ENCODE peak calls at places on chromosomes 16 and 17, in seven cellular contexts. L is tibial nerve, Z is AG04450, B is Panc1, N is A549, O is fibroblast of pulmonary artery, Y is AG09309. G is an unnamed sample.

GRCh38 chr16:53707671-53708070 is 3.7 kb downstream of the FTO start:
- DNase-seq in L (no peak), Z (no peak), B (no peak), N (no peak), O (peak; percentile 24), Y (no peak), G (no peak)

GRCh38 chr16:55571191-55571897 is 4.9 kb downstream of the CAPNS2 start:
- DNase-seq in L (no peak), Z (no peak), B (no peak), N (no peak), O (no peak), Y (no peak), G (no peak)

GRCh38 chr17:44960654-44961053 is 7.4 kb downstream of the C1QL1 start:
- DNase-seq in L (no peak), Z (no peak), B (no peak), N (peak; percentile 32), O (no peak), Y (no peak), G (no peak)

GRCh38 chr17:77461277-77462057 is 320.7 kb downstream of the SEC14L1 start:
- DNase-seq in L (no peak), Z (no peak), B (no peak), N (no peak), O (no peak), Y (no peak), G (peak; percentile 42)

GRCh38 chr17:70405492-70406220 is 236.3 kb downstream of the KCNJ2 start:
- DNase-seq in L (peak; percentile 53), Z (peak; percentile 72), B (peak; percentile 20), N (peak; percentile 85), O (peak; percentile 88), Y (peak; percentile 64), G (peak; percentile 9)

GRCh38 chr16:21211486-21211885 is at the start of gene ZP2:
- DNase-seq in L (no peak), Z (no peak), B (no peak), N (no peak), O (no peak), Y (no peak), G (no peak)

GRCh38 chr17:48153711-48154642 is 46.4 kb downstream of the SNX11 start:
- DNase-seq in L (no peak), Z (peak; percentile 3), B (peak; percentile 12), N (peak; percentile 74), O (peak; percentile 63), Y (peak; percentile 14), G (peak; percentile 47)

GRCh38 chr17:7587420-7587786 is 2.5 kb downstream of the SOX15 start:
- DNase-seq in L (no peak), Z (peak; percentile 91), B (no peak), N (no peak), O (peak; percentile 68), Y (peak; percentile 88), G (no peak)

GRCh38 chr16:29922986-29923501 is 3.0 kb downstream of the KCTD13 start:
- DNase-seq in L (no peak), Z (no peak), B (no peak), N (no peak), O (no peak), Y (no peak), G (no peak)

GRCh38 chr17:73476890-73477350 is 165.1 kb upstream of the CDC42EP4 start:
- DNase-seq in L (no peak), Z (no peak), B (no peak), N (no peak), O (no peak), Y (no peak), G (no peak)

GRCh38 chr17:5391678-5392077 is 27.8 kb downstream of the NUP88 start:
- DNase-seq in L (no peak), Z (no peak), B (no peak), N (no peak), O (no peak), Y (no peak), G (no peak)

GRCh38 chr17:45857977-45858708 is 13.5 kb downstream of the SPPL2C start:
- DNase-seq in L (peak; percentile 5), Z (no peak), B (no peak), N (no peak), O (peak; percentile 51), Y (no peak), G (no peak)

GRCh38 chr17:55770220-55770870 is 19.5 kb downstream of the PCTP start:
- DNase-seq in L (no peak), Z (peak; percentile 29), B (no peak), N (peak; percentile 64), O (peak; percentile 81), Y (peak; percentile 42), G (peak; percentile 42)

DNA sequence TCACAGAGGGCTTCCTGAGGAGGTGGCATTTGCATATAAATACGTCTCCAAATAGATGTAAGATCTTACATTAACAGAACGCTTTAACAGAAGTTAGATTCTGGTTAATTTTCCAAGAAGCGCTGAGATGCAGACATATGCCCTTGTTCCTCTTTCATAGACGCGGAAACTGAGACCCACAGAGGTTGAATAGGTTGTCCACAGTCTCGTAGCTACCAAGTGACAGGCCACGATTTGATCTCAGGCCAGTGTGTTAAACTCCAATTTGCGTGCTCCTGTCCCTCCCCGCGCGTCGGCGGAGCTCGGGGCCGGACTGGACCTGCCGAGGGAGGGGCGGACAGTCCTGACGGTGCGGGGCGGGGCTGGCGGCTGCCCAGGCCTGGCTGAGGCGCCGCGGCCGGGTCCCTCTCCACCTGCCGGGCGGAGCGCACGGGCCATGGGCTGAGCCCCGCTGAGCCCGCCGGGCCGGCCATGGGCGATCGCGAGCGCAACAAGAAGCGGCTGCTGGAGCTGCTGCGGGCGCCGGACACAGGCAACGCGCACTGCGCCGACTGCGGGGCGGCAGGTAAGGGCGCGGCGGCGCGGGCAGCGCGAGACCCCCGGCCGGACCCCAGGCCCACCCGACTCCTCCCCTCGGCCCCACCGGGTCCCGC is at the start of gene ADAP2:
- DNase-seq in L (peak; percentile 21), Z (no peak), B (no peak), N (peak; percentile 51), O (no peak), Y (no peak), G (peak; percentile 36)
- H3K4me3 ChIP-seq in L (peak within 1 kb of the TSS; percentile 33), Z (peak within 1 kb of the TSS; percentile 36), B (peak within 1 kb of the TSS; percentile 53), N (peak within 1 kb of the TSS; percentile 62), O (peak within 1 kb of the TSS; percentile 30), Y (peak within 1 kb of the TSS; percentile 31), G (peak within 1 kb of the TSS; percentile 19)

GRCh38 chr17:19372004-19372365 is 6.3 kb upstream of the MAPK7 start:
- DNase-seq in L (no peak), Z (no peak), B (no peak), N (no peak), O (no peak), Y (no peak), G (no peak)

GRCh38 chr17:19369107-19369778 is 6.7 kb upstream of the B9D1 start:
- DNase-seq in L (no peak), Z (no peak), B (no peak), N (no peak), O (no peak), Y (no peak), G (no peak)

GRCh38 chr17:19369846-19370492 is 7.4 kb upstream of the B9D1 start:
- DNase-seq in L (no peak), Z (no peak), B (no peak), N (no peak), O (no peak), Y (no peak), G (peak; percentile 45)

GRCh38 chr17:19371259-19372003 is 6.9 kb upstream of the MAPK7 start:
- DNase-seq in L (no peak), Z (no peak), B (no peak), N (no peak), O (no peak), Y (no peak), G (peak; percentile 24)

DNA sequence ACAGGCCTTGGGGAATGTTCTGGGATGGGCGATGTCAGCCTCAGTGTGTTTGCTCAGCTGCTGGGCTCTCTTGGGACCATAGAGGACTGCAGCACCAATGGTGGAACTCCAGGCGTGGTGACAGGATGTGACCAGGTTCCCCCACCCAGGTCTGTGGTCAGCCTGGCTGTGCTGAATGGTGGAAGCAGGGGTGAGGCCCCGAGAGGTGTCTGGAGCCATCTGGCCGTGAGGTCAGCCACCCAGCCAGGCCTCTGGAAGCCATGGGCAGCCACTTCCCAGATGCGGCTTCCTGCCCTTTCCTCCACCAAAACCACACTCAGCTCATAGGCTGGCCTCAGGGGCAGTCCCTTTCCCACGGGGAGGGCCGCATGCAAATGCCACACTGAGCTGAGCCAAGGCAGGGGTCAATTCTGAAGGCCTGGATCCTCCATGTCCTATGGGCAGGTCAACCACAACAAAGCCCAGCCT is 7.8 kb upstream of the MAPK7 start:
- DNase-seq in L (no peak), Z (no peak), B (no peak), N (no peak), O (no peak), Y (no peak), G (peak; percentile 78)
- TF ChIP-seq CTCF in L (no peak), Z (no peak), B (no peak), N (no peak), O (no peak), Y (no peak), G (no peak)

DNA sequence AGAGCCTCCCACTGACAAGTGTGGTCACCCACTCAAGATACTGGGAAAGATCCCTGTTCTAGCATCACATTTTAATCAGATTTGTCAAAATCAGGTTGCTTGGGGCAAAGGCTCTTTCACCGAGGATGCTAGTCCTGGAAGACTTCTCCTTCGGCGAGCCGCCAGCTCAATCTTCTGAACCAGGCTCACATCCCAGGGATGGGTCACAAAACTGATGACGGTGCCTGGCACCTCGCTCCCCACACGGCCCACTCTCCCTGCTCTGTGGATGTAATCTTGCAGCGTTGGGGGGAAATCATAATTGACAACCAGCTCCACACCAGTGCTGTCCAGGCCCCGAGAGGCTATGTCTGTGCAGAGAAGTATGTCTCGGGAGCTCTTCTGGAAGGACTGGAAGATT is 1.5 kb downstream of the DDX28 start:
- DNase-seq in L (no peak), Z (no peak), B (no peak), N (no peak), O (no peak), Y (no peak), G (no peak)
- H3K4me3 ChIP-seq in L (no peak overlapping the region), Z (peak overlapping the region; percentile 2), B (peak overlapping the region; percentile 93), N (no peak overlapping the region), O (no peak overlapping the region), Y (no peak overlapping the region), G (no peak overlapping the region)

GRCh38 chr17:35978346-35978745 is 3.0 kb downstream of the CCL16 start:
- DNase-seq in L (no peak), Z (no peak), B (no peak), N (no peak), O (no peak), Y (no peak), G (no peak)

GRCh38 chr17:35984140-35984539 is 2.4 kb downstream of the CCL14 start:
- DNase-seq in L (no peak), Z (no peak), B (no peak), N (no peak), O (no peak), Y (no peak), G (no peak)

GRCh38 chr17:35981246-35981645 is at the start of gene CCL16:
- DNase-seq in L (no peak), Z (no peak), B (no peak), N (no peak), O (no peak), Y (no peak), G (no peak)

GRCh38 chr17:35982409-35983191 is 1.3 kb upstream of the CCL16 start:
- DNase-seq in L (no peak), Z (no peak), B (no peak), N (no peak), O (no peak), Y (no peak), G (no peak)

DNA sequence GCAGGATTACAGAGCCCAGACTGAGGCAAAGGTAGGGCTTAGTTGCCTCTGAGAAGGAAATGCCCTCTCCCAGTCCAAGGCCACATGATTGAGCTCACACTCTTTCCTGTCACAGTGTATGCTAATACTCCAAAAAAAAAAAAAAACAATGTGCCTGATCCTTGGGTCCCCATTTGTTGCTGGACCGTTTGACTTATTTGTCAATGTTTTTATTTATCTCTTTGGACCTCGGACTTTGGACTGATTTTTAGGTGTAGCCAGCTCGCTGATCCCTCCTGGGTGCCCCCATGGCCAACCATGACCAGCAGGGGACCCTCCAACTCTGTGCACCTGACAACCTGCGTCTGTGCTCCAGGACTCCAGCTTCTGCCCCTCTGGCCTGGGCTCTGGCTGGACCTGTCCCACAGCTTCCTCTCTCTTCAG is 622 bp upstream of the CCL16 start:
- DNase-seq in L (no peak), Z (no peak), B (no peak), N (no peak), O (no peak), Y (no peak), G (peak; percentile 29)
- TF ChIP-seq CTCF in L (no peak), Z (no peak), B (no peak), N (no peak), O (no peak), Y (no peak), G (peak; percentile 28)